ENCODE peak calls at places on chromosomes 13 and 19, in ten cellular contexts. Y is hepatocyte, Z is GM10248, L is fibroblast of mammary gland, I is fibroblast of lung, S is Calu3, D is left lung, H is body of pancreas, G is upper lobe of left lung, C is neural crest cell. K is an unnamed sample.

GRCh38 chr13:60411464-60411863 is 14.4 kb downstream of the TDRD3 start:
- DNase-seq in Y (no peak), I (no peak), S (no peak), D (no peak), C (no peak), H (no peak), L (no peak), G (no peak), Z (no peak), K (no peak)

GRCh38 chr19:57099199-57099661 is 20.6 kb upstream of the USP29 start:
- DNase-seq in L (peak; percentile 47), Y (peak; percentile 10), D (peak; percentile 90), H (peak; percentile 59), S (peak; percentile 3), G (peak; percentile 57), Z (peak; percentile 61), C (peak; percentile 21), I (peak; percentile 34), K (peak; percentile 81)

GRCh38 chr19:6161271-6161850 is 25.9 kb downstream of the ACSBG2 start:
- DNase-seq in G (peak; percentile 26), H (no peak), Z (peak; percentile 67), S (peak; percentile 1), Y (peak; percentile 7), I (no peak), L (peak; percentile 6), D (no peak), C (no peak), K (peak; percentile 40)

GRCh38 chr13:29522044-29522685 is 73.3 kb downstream of the SLC7A1 start:
- DNase-seq in S (no peak), L (peak; percentile 99), Z (no peak), C (no peak), I (peak; percentile 91), D (no peak), H (no peak), G (no peak), Y (peak; percentile 34), K (no peak)

GRCh38 chr13:28408235-28408848 is 86.6 kb downstream of the FLT1 start:
- DNase-seq in Z (no peak), Y (peak; percentile 50), G (peak; percentile 57), I (no peak), C (no peak), H (peak; percentile 12), S (no peak), L (no peak), D (no peak), K (no peak)

GRCh38 chr19:51398096-51398704 is 7.8 kb upstream of the C19orf84 start:
- DNase-seq in L (peak; percentile 45), S (no peak), G (no peak), I (peak; percentile 6), Z (no peak), H (no peak), Y (peak; percentile 29), C (no peak), D (no peak), K (peak; percentile 20)

GRCh38 chr13:108993346-108993745 is 363.9 kb downstream of the MYO16 start:
- DNase-seq in C (no peak), Y (no peak), G (no peak), L (peak; percentile 63), Z (no peak), D (no peak), H (no peak), S (no peak), I (peak; percentile 43), K (no peak)

GRCh38 chr13:24146961-24147569 is 13.5 kb upstream of the SPATA13 start:
- DNase-seq in Y (no peak), G (no peak), H (no peak), L (no peak), C (no peak), I (peak; percentile 43), D (no peak), S (no peak), Z (no peak), K (no peak)

GRCh38 chr13:60260440-60260839 is 96.7 kb upstream of the DIAPH3 start:
- DNase-seq in G (no peak), Y (no peak), L (no peak), I (no peak), H (no peak), Z (no peak), S (no peak), C (no peak), D (no peak), K (no peak)

GRCh38 chr19:40717880-40718773 is 1.2 kb downstream of the ITPKC start:
- DNase-seq in Y (peak; percentile 49), G (no peak), I (peak; percentile 10), D (peak; percentile 83), H (peak; percentile 43), S (peak; percentile 42), Z (no peak), L (peak; percentile 59), C (no peak), K (peak; percentile 21)

GRCh38 chr19:952680-953500 is 27.1 kb downstream of the ARID3A start:
- DNase-seq in L (no peak), Z (no peak), C (no peak), Y (peak; percentile 92), I (no peak), D (peak; percentile 59), G (peak; percentile 28), H (peak; percentile 61), S (peak; percentile 44), K (no peak)

GRCh38 chr13:114025432-114026127 is 51.7 kb upstream of the C13orf46 start:
- DNase-seq in C (no peak), I (peak; percentile 77), G (no peak), H (no peak), S (no peak), Y (no peak), L (peak; percentile 81), Z (no peak), D (peak; percentile 61), K (peak; percentile 75)

GRCh38 chr13:106061781-106062180 is 473.7 kb downstream of the EFNB2 start:
- DNase-seq in Z (no peak), H (no peak), Y (no peak), S (no peak), I (no peak), G (no peak), C (no peak), L (no peak), D (no peak), K (no peak)

GRCh38 chr13:106063591-106064308 is 471.7 kb downstream of the EFNB2 start:
- DNase-seq in H (no peak), C (no peak), I (peak; percentile 93), S (no peak), D (no peak), Z (no peak), L (peak; percentile 86), Y (no peak), G (no peak), K (no peak)
- TF ChIP-seq CTCF in H (no peak), C (no peak), I (no peak), S (no peak), D (no peak), Z (no peak), L (no peak), Y (no peak), G (no peak), K (no peak)

GRCh38 chr13:76016799-76017198 is 380.7 kb downstream of the LMO7 start:
- DNase-seq in I (peak; percentile 14), D (no peak), H (peak; percentile 30), C (no peak), Z (peak; percentile 21), Y (peak; percentile 22), G (no peak), L (peak; percentile 53), S (peak; percentile 9), K (peak; percentile 27)
- TF ChIP-seq CTCF in I (peak; percentile 51), D (peak; percentile 18), H (peak; percentile 38), C (peak; percentile 55), Z (peak; percentile 75), Y (peak; percentile 36), G (peak; percentile 32), L (peak; percentile 75), S (no peak), K (peak; percentile 43)

GRCh38 chr19:30684613-30685012 is 312.4 kb downstream of the ZNF536 start:
- DNase-seq in D (no peak), I (no peak), L (no peak), S (no peak), G (no peak), Y (no peak), C (no peak), Z (no peak), H (no peak), K (no peak)

GRCh38 chr19:30686911-30687566 is 314.9 kb downstream of the ZNF536 start:
- DNase-seq in D (no peak), Z (no peak), C (no peak), S (no peak), L (no peak), Y (no peak), I (no peak), H (no peak), G (no peak), K (no peak)

GRCh38 chr19:30685601-30686000 is 313.4 kb downstream of the ZNF536 start:
- DNase-seq in L (no peak), S (no peak), Z (no peak), H (no peak), G (no peak), C (no peak), Y (no peak), I (no peak), D (no peak), K (no peak)

GRCh38 chr19:30688696-30689095 is 316.5 kb downstream of the ZNF536 start:
- DNase-seq in Z (no peak), Y (no peak), D (no peak), S (no peak), G (no peak), C (no peak), I (no peak), L (no peak), H (no peak), K (no peak)

GRCh38 chr19:30686252-30686762 is 314.1 kb downstream of the ZNF536 start:
- DNase-seq in D (no peak), H (no peak), I (peak; percentile 14), C (no peak), S (no peak), Z (no peak), Y (peak; percentile 31), L (peak; percentile 24), G (no peak), K (peak; percentile 36)
- TF ChIP-seq CTCF in D (no peak), H (no peak), I (peak; percentile 27), C (no peak), S (no peak), Z (no peak), Y (peak; percentile 51), L (peak; percentile 25), G (no peak), K (peak; percentile 2)

GRCh38 chr13:110396913-110397379 is 89.9 kb downstream of the COL4A2 start:
- DNase-seq in Y (peak; percentile 73), D (no peak), L (peak; percentile 100), Z (no peak), H (peak; percentile 62), S (peak; percentile 1), G (peak; percentile 61), C (no peak), I (peak; percentile 100), K (no peak)
- TF ChIP-seq CTCF in Y (no peak), D (no peak), L (no peak), Z (no peak), H (no peak), S (no peak), G (no peak), C (no peak), I (no peak), K (no peak)

K was measured in WERI-Rb-1.